ENCODE peak calls at places on chromosomes 16 and 17, in six cellular contexts. D is A549, V is fibroblast of pulmonary artery, O is lung, J is PC-3, T is tibial artery. L is an unnamed sample.

GRCh38 chr17:44878627-44879221 is 20.5 kb downstream of the EFTUD2 start:
- DNase-seq in O (no peak), D (peak), T (no peak), J (peak), V (peak), L (peak)

GRCh38 chr17:80765241-80766022 is 220.8 kb downstream of the RPTOR start:
- DNase-seq in O (no peak), D (no peak), J (no peak), V (no peak), T (no peak), L (no peak)

GRCh38 chr16:17318200-17318599 is 152.6 kb downstream of the XYLT1 start:
- DNase-seq in D (no peak), V (peak), J (no peak), O (no peak), T (peak), L (no peak)

GRCh38 chr17:80696964-80697363 is 152.3 kb downstream of the RPTOR start:
- DNase-seq in V (no peak), D (no peak), T (no peak), J (no peak), O (no peak), L (no peak)

GRCh38 chr17:55295411-55296170 is 30.8 kb downstream of the HLF start:
- DNase-seq in O (no peak), J (peak), T (peak), V (peak), D (peak), L (peak)

GRCh38 chr17:181213-182163 is at the start of gene DOC2B:
- DNase-seq in O (peak), T (no peak), D (peak), J (peak), V (peak), L (peak)

GRCh38 chr16:67277999-67278772 is 1.1 kb upstream of the PLEKHG4 start:
- DNase-seq in D (peak), O (no peak), J (peak), T (peak), V (peak), L (no peak)

GRCh38 chr16:83733301-83733700 is 74.5 kb upstream of the HSBP1 start:
- DNase-seq in D (no peak), V (no peak), J (no peak), T (no peak), O (no peak), L (no peak)

GRCh38 chr17:31508310-31509094 is 117.0 kb downstream of the RAB11FIP4 start:
- DNase-seq in T (no peak), O (no peak), V (no peak), D (peak), J (no peak), L (no peak)

GRCh38 chr17:47715669-47716325 is 17.2 kb upstream of the TBX21 start:
- DNase-seq in T (no peak), J (no peak), D (no peak), O (no peak), V (no peak), L (no peak)

GRCh38 chr17:43599835-43600234 is 53.7 kb upstream of the ETV4 start:
- DNase-seq in J (peak), O (no peak), V (peak), T (peak), D (no peak), L (no peak)

GRCh38 chr17:2085648-2085949 is 30.7 kb downstream of the HIC1 start:
- DNase-seq in T (peak), O (no peak), J (no peak), V (peak), D (no peak), L (no peak)

GRCh38 chr17:74181341-74181740 is 22.1 kb upstream of the RPL38 start:
- DNase-seq in V (no peak), D (no peak), T (no peak), J (no peak), O (no peak), L (no peak)

GRCh38 chr16:1193143-1193824 is 31.8 kb downstream of the TPSG1 start:
- DNase-seq in T (no peak), V (no peak), J (no peak), D (no peak), O (no peak), L (no peak)

GRCh38 chr17:69448431-69449102 is 34.1 kb downstream of the MAP2K6 start:
- DNase-seq in O (no peak), T (no peak), D (no peak), V (peak), J (no peak), L (no peak)

GRCh38 chr17:37133131-37133530 is 184.4 kb downstream of the AATF start:
- DNase-seq in V (no peak), D (no peak), T (no peak), J (no peak), O (no peak), L (peak)

GRCh38 chr17:72125226-72125651 is 4.4 kb downstream of the SOX9 start:
- DNase-seq in D (no peak), J (peak), T (no peak), O (no peak), V (peak), L (no peak)
- H3K4me3 ChIP-seq in D (no peak), J (peak), T (no peak), O (no peak), V (peak), L (no peak)

GRCh38 chr17:17028059-17028877 is 14.0 kb upstream of the MPRIP start:
- DNase-seq in D (peak), O (peak), T (no peak), V (peak), J (peak), L (peak)
- H3K4me3 ChIP-seq in D (peak), O (no peak), T (no peak), V (no peak), J (no peak), L (no peak)

GRCh38 chr17:49748791-49749190 is 15.1 kb downstream of the FAM117A start:
- DNase-seq in J (no peak), T (no peak), D (no peak), O (no peak), V (no peak), L (no peak)

GRCh38 chr17:49748223-49748622 is 15.7 kb downstream of the FAM117A start:
- DNase-seq in D (no peak), O (no peak), J (no peak), T (no peak), V (no peak), L (no peak)

GRCh38 chr17:49745175-49746139 is 18.5 kb downstream of the FAM117A start:
- DNase-seq in D (no peak), J (no peak), O (no peak), V (no peak), T (no peak), L (no peak)

GRCh38 chr17:49747632-49748031 is 16.3 kb downstream of the FAM117A start:
- DNase-seq in V (no peak), O (no peak), T (no peak), D (no peak), J (no peak), L (no peak)

DNA sequence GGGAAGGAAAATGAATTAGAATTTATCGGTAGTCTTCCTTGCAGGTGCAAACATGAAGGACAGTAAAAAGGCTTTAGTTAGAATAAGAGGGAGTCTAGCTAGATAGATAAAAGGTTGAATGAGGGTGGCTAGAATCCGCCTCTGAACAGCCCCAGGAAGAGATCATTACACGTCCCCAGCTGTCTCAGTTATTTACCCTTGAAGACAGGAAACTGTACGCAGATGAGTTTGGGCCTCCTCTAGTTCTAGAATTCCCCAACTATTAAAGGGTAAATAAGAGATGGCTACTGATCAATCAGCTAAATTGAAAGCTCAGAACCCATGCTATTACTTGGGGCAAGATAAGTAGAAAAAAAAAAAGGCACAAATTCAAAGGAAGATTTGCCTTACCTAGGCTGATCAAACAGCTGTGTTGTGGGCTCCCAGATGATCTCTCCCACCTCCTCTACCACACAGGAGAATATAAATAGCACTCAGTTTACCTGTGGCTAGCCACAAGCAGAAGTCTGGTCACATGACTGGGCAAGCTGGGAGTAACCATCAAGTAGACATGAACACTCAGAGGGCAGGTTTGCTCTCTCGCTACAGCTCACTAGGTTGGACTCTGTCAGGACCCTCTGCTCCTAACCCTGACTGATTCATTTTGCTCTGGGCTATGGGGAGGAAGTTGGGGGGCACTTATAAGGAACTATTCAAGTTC is 17.0 kb downstream of the FAM117A start:
- DNase-seq in T (no peak), D (no peak), O (no peak), V (no peak), J (no peak), L (no peak)
- H3K4me3 ChIP-seq in T (no peak), D (no peak), O (no peak), V (no peak), J (no peak), L (no peak)

DNA sequence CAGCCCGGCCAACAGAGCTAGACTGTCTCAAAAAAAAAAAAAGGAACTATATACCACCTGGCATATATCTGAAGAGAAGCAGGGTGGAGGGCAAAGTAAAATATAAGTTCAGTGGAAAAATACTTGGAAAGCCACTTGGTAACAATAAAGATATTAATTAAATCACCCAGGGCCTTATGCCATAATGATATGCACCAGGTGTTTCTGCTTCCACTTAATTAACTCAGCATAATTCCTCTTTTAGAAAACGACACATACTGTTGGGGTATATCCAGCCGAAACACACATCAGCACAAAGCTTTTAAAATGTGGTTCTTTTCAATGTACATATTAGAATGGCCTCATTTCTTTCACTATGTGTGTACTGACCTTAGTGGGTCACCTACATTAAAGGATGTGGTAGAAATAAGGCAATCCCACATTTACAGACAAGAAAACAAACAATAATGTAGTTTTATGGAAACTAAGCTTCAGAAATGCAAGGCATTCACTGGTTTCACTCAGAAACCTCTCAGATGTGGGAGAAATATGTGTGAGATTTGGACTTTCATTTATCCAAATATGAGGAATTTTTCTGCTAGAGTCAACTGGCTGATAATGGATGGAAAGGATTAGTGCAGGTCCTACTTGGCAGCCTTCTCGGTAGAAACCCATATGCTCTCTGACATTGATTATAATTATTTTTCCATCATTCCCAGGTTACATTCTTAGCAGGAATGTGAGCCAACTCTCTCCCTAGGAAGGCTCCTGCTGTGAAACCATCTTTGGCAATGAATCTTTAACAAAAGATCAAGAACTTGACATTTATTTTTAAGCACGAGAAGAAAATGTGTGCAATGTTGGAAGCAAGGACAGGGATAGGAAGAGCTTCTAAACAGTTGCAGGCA is 66.7 kb upstream of the DHX40 start:
- DNase-seq in D (no peak), V (no peak), O (no peak), T (no peak), J (no peak), L (no peak)
- H3K4me3 ChIP-seq in D (no peak), V (no peak), O (no peak), T (no peak), J (no peak), L (no peak)

GRCh38 chr17:9557846-9558245 is 17.8 kb downstream of the STX8 start:
- DNase-seq in V (no peak), T (no peak), O (no peak), J (no peak), D (no peak), L (no peak)

DNA sequence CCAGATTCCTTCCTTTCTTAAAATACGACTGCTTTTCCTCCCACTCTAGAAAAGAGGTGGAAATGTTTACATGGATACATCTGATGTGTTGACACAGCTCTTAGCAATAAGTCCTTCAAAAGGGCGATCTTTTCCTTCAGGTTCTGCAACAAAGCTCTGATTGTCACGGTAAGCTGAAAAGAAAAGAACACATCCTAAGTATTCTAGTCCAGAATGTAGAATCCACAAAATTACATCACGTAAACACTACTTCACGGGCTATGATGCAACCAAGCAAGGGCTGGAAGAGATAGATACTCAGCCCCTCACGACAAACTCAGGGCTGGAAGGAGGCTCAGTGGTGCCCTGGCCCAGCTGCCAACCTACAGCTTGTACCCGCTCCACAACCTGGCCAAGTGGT is 18.3 kb downstream of the STX8 start:
- DNase-seq in T (no peak), J (no peak), O (no peak), D (no peak), V (no peak), L (no peak)
- H3K4me3 ChIP-seq in T (no peak), J (no peak), O (no peak), D (no peak), V (no peak), L (no peak)

DNA sequence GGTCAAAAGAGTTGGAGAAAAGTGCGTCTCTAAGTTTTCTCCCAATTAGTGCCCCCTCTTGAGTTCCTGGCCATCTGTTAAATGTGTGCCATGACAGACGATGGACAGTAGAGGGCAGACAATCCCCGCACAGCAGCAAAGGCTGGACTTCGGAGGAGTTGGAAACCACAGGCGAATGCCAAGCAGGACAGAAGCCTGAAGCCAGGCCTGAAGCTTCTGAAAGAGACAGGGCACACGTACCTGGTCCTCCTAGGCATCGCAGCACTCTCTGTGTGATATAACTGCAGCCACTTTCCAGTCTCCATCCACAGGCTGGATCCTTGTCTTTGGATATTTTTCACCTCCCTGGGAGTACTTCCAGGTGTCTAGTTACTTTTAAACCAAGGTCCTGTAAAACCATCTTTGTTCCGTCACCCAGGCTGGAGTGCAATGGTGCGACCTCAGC is 14.5 kb downstream of the C17orf100 start:
- DNase-seq in T (peak), O (peak), D (peak), V (peak), J (peak), L (peak)
- H3K4me3 ChIP-seq in T (no peak), O (no peak), D (no peak), V (no peak), J (no peak), L (no peak)

GRCh38 chr17:76072149-76072858 is at the start of gene SRP68:
- DNase-seq in D (peak), O (peak), J (peak), T (peak), V (peak), L (peak)

GRCh38 chr17:76075364-76076099 is 951 bp downstream of the GALR2 start:
- DNase-seq in V (no peak), J (no peak), T (no peak), O (no peak), D (peak), L (no peak)

GRCh38 chr17:76076100-76076764 is 1.7 kb downstream of the GALR2 start:
- DNase-seq in T (no peak), O (no peak), V (no peak), D (no peak), J (no peak), L (no peak)

GRCh38 chr17:76076765-76077581 is 2.0 kb upstream of the ZACN start:
- DNase-seq in D (no peak), J (no peak), T (no peak), O (no peak), V (no peak), L (no peak)

DNA sequence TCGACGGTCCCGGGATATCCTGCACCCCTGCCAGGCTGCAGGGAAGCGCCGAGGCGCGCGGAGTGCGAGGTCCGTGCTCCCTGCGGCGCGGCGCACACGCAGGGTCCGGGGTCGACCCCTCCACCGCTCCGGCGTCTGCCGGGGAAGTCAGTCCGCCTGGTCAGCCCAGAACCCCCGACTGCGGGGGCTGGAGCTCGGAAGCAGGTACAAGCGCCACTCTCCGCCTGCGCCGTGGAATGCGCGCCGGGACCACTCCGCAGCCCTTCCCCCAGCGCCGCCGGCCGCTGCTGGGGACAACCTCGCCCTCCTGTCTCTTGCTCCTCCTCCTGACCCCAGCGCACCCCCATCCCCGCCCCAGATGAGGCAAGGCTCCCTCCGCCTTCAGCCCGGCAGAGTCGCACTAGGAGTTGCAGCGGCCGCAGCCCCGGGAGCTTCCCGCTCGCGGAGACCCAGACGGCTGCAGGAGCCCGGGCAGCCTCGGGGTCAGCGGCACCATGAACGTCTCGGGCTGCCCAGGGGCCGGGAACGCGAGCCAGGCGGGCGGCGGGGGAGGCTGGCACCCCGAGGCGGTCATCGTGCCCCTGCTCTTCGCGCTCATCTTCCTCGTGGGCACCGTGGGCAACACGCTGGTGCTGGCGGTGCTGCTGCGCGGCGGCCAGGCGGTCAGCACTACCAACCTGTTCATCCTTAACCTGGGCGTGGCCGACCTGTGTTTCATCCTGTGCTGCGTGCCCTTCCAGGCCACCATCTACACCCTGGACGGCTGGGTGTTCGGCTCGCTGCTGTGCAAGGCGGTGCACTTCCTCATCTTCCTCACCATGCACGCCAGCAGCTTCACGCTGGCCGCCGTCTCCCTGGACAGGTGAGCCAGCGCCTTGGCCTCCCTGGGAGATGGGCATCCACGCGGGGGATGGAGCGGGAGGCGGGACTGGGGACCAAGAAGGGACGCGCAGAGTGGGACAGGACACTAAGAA is at the start of gene GALR2:
- DNase-seq in J (no peak), O (no peak), V (no peak), T (no peak), D (peak), L (no peak)
- H3K4me3 ChIP-seq in J (peak), O (no peak), V (no peak), T (no peak), D (peak), L (no peak)

DNA sequence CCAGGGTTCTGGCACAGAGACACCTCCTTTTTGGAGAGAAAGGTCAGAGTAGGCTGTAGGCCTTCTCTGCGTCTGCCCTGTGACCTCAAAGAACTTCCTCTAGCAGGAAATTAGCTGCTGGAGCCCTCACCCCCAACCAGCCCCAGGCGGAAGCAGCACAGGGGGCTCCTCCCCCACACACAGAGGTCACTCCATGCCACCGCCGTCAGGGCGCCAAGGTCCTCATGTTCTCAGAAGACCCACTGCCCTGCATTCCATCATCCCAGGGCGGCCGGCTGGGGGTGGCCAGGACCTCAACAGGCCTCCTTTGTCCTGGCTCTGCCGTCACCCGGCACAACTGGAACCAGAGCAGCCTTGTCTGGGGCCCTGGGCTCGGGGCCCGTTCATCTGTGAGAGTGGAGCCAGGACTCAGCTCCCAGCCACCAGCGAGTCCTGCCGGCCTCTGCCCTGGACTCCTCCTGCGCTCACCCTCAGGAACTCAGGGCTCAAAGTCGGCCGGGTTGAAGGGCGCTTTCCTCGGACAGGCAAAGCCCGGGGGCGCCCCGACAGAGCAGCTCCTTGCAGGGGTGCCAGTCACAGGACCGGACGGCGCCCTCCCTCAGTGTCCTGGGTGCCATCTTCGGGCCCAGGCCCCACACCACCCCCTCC is 1.2 kb downstream of the TMC6 start:
- DNase-seq in O (peak), T (no peak), V (no peak), J (peak), D (no peak), L (no peak)
- H3K4me3 ChIP-seq in O (peak), T (peak), V (peak), J (peak), D (peak), L (peak)